ENCODE peak calls at places on chromosomes 16 and 17, in five cellular contexts. T is fibroblast of mammary gland, G is transverse colon, U is lower leg skin, C is K562. P is an unnamed sample.

GRCh38 chr17:77444653-77445029 is 303.9 kb downstream of the SEC14L1 start:
- DNase-seq in T (peak), U (no peak), G (peak), C (peak), P (no peak)

GRCh38 chr17:78168906-78169793 is 769 bp downstream of the SYNGR2 start:
- DNase-seq in T (no peak), C (no peak), U (no peak), G (peak), P (no peak)

GRCh38 chr17:50153650-50154575 is 3.4 kb upstream of the PPP1R9B start:
- DNase-seq in T (no peak), G (no peak), C (peak), U (no peak), P (no peak)

GRCh38 chr17:75908201-75908600 is 3.5 kb upstream of the MRPL38 start:
- DNase-seq in G (peak), U (no peak), C (no peak), T (no peak), P (no peak)

GRCh38 chr16:56294599-56294998 is 103.3 kb downstream of the GNAO1 start:
- DNase-seq in T (peak), U (no peak), G (no peak), C (no peak), P (peak)

GRCh38 chr17:7058831-7059447 is 15.0 kb upstream of the SLC16A11 start:
- DNase-seq in G (no peak), C (no peak), U (no peak), T (peak), P (no peak)

GRCh38 chr16:31322500-31322899 is 32.5 kb upstream of the ITGAX start:
- DNase-seq in G (no peak), C (no peak), U (no peak), T (no peak), P (no peak)

GRCh38 chr17:50495918-50496317 is 12.3 kb upstream of the MYCBPAP start:
- DNase-seq in T (peak), U (no peak), C (no peak), G (no peak), P (no peak)

GRCh38 chr17:82287849-82288601 is 14.5 kb upstream of the CSNK1D start:
- DNase-seq in C (peak), U (no peak), T (peak), G (peak), P (no peak)

GRCh38 chr16:64428463-64428862 is 693.4 kb downstream of the CDH11 start:
- DNase-seq in G (no peak), T (peak), C (no peak), U (no peak), P (no peak)

GRCh38 chr17:70636517-70637133 is 467.3 kb downstream of the KCNJ2 start:
- DNase-seq in G (no peak), U (no peak), T (peak), C (peak), P (peak)

GRCh38 chr16:82456683-82457082 is 170.1 kb upstream of the CDH13 start:
- DNase-seq in U (no peak), C (peak), G (peak), T (peak), P (peak)

GRCh38 chr16:53781023-53781605 is 77.2 kb downstream of the FTO start:
- DNase-seq in T (peak), G (no peak), C (no peak), U (no peak), P (no peak)

GRCh38 chr16:56477096-56477878 is 25.9 kb downstream of the OGFOD1 start:
- DNase-seq in C (peak), G (no peak), T (peak), U (no peak), P (peak)

GRCh38 chr17:19448341-19449268 is 37.6 kb downstream of the RNF112 start:
- DNase-seq in G (no peak), T (peak), C (no peak), U (no peak), P (peak)

GRCh38 chr16:21233521-21234150 is at the start of gene ANKS4B:
- DNase-seq in G (peak), C (no peak), U (no peak), T (no peak), P (no peak)

GRCh38 chr17:1302761-1303160 is 23.3 kb downstream of the TRARG1 start:
- DNase-seq in T (no peak), C (no peak), U (no peak), G (no peak), P (no peak)

GRCh38 chr17:45826919-45827628 is 17.6 kb upstream of the SPPL2C start:
- DNase-seq in G (no peak), U (no peak), T (no peak), C (no peak), P (no peak)

GRCh38 chr16:4404247-4404966 is 12.0 kb downstream of the CORO7 start:
- DNase-seq in G (peak), U (peak), C (peak), T (peak), P (no peak)

GRCh38 chr16:29734826-29735225 is 11.0 kb downstream of the C16orf54 start:
- DNase-seq in C (no peak), T (peak), U (no peak), G (no peak), P (no peak)

GRCh38 chr16:29727452-29727851 is 18.3 kb downstream of the C16orf54 start:
- DNase-seq in C (no peak), U (no peak), G (no peak), T (no peak), P (no peak)

GRCh38 chr16:29729116-29729521 is 16.7 kb downstream of the C16orf54 start:
- DNase-seq in C (peak), T (peak), U (no peak), G (no peak), P (peak)

GRCh38 chr16:29726845-29727379 is 18.9 kb downstream of the C16orf54 start:
- DNase-seq in C (no peak), U (no peak), T (no peak), G (no peak), P (no peak)

DNA sequence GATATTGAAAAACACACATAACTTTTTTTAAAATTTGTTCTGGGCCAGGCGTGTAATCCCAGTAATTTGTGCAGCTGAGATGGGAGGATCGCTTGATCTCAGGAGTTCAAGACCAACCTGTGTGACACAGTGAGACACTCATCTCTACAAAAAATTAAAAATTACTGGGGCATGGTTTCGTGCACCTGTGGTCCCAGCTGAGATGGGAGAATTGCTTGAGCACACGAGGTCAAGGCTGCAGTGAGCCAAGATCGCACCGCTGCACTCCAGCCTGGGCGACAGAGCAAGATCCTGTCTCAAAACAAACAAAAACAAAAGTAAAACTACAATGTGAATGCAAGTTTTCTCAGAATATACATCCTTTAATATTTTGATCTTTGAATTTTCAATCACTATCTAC is 15.1 kb downstream of the C16orf54 start:
- DNase-seq in T (no peak), C (no peak), U (no peak), G (peak), P (no peak)
- H3K4me3 ChIP-seq in T (no peak), C (no peak), U (no peak), G (no peak), P (no peak)

DNA sequence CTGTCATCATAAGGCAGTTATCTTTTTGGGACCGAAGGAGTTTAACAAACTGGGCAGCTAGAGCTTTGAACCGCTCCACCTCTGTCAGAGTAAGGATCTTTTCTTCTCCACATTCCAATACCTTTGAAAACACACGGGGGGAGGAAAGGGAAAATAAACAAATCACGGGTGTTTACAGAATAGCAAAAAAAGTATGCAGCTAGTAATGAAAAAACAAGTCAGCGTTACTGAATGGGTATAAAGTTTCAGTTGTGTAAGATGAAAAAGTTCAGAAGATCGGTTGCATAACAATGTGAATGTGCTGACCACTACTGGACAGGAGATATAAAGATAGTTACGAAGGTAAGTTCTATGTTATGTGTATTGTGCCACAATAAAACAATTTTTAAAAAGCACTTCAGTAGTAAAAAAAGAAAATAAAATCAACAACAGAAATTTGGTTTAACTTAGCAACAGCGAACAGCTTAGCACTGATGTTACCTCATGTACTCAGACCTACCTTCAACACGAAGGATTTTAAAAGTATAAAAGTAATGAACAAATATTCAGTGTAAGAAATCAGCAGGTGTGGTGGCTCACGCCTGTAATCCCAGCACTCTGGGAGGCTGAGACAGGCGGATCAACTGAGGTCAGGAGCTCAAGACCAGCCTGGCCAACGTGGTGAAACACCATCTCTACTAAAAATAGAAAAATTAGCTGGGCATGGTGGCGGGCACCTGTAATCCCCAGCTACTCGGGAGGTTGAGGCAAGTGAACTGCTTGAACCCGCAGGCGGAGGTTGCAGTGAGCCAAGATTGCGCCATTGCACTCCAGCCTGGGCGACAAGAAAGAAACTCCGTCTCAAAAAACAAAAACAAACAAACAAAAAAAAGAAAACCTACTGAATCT is 34.3 kb downstream of the MARF1 start:
- DNase-seq in C (no peak), U (no peak), T (peak), G (no peak), P (no peak)
- TF ChIP-seq CTCF in C (no peak), U (no peak), T (no peak), G (no peak), P (no peak)

GRCh38 chr16:85614338-85615013 is 1.4 kb downstream of the GSE1 start:
- DNase-seq in T (no peak), G (peak), C (peak), U (no peak), P (no peak)
- H3K4me3 ChIP-seq in T (no peak), G (peak), C (peak), U (no peak), P (peak)

GRCh38 chr16:67040906-67041305 is 12.0 kb downstream of the CBFB start:
- DNase-seq in T (peak), C (no peak), G (no peak), U (no peak), P (peak)
- TF ChIP-seq CTCF in T (no peak), C (no peak), G (no peak), U (no peak), P (no peak)

DNA sequence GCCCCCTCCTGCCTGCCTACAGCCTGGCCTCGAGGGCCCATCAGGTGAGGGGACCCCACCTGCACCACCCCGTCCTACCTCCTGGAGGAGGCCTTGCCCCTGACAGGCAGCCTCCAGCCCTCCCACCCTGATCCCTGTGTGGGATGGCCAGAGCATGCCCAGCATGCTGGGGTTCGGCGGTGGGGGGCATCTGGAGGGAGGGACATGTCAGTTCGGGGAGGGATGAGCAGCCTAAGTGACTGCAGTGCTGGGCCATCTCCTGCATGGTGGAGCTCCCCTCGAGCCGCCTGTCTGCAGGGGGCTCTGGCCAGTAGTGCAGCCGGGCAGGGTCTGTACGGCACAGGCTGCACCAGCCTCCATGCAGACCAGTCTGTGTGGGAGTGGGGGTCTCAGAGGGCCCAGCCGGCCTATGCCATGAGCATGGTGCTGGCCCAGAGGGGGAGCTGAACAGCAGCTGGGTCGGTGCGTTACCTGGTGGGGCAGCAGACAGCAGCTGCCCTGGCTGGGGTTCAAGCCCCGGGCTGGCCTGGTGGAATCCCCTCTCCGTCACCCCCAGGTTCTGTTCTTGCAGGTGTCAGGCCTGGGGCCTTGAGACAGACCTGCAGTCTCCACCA is 4.0 kb upstream of the RNPS1 start:
- DNase-seq in U (no peak), T (no peak), G (no peak), C (no peak), P (no peak)
- H3K4me3 ChIP-seq in U (no peak), T (no peak), G (no peak), C (no peak), P (no peak)

GRCh38 chr16:50821586-50821985 is 79.7 kb downstream of the CYLD start:
- DNase-seq in U (peak), C (no peak), G (no peak), T (peak), P (no peak)
- TF ChIP-seq CTCF in U (no peak), C (peak), G (no peak), T (peak), P (no peak)

GRCh38 chr16:24737391-24737871 is 8.0 kb downstream of the TNRC6A start:
- DNase-seq in U (no peak), C (no peak), T (peak), G (no peak), P (peak)
- H3K4me3 ChIP-seq in U (no peak), C (no peak), T (no peak), G (no peak), P (no peak)